ENCODE peak calls at places on chromosome 2, in seven cellular contexts. One of them, this sample, is unnamed.

GRCh38 chr2:223108376-223109100 is 56.5 kb downstream of the KCNE4 start:
- DNase-seq in BJ: peak; percentile 61
- DNase-seq in AG09309: peak; percentile 52
- DNase-seq in tibial artery: no peak
- DNase-seq in IMR-90: no peak
- DNase-seq in upper lobe of left lung: no peak
- DNase-seq in Peyer's patch: no peak
- DNase-seq in this sample: no peak

GRCh38 chr2:174035981-174036742 is 71.0 kb upstream of the SP3 start:
- DNase-seq in BJ: no peak
- DNase-seq in AG09309: no peak
- DNase-seq in tibial artery: peak; percentile 84
- DNase-seq in IMR-90: peak; percentile 11
- DNase-seq in upper lobe of left lung: no peak
- DNase-seq in Peyer's patch: no peak
- DNase-seq in this sample: no peak

GRCh38 chr2:127701651-127702394 is 526 bp downstream of the SFT2D3 start:
- DNase-seq in BJ: no peak
- DNase-seq in AG09309: no peak
- DNase-seq in tibial artery: peak; percentile 84
- DNase-seq in IMR-90: peak; percentile 66
- DNase-seq in upper lobe of left lung: peak; percentile 95
- DNase-seq in Peyer's patch: peak; percentile 89
- DNase-seq in this sample: peak; percentile 32

GRCh38 chr2:101253713-101254085 is 1.0 kb downstream of the CNOT11 start:
- DNase-seq in BJ: no peak
- DNase-seq in AG09309: no peak
- DNase-seq in tibial artery: no peak
- DNase-seq in IMR-90: peak; percentile 2
- DNase-seq in upper lobe of left lung: no peak
- DNase-seq in Peyer's patch: no peak
- DNase-seq in this sample: no peak

GRCh38 chr2:37771600-37772088 is 100.2 kb upstream of the CDC42EP3 start:
- DNase-seq in BJ: no peak
- DNase-seq in AG09309: peak; percentile 39
- DNase-seq in tibial artery: no peak
- DNase-seq in IMR-90: peak; percentile 84
- DNase-seq in upper lobe of left lung: no peak
- DNase-seq in Peyer's patch: no peak
- DNase-seq in this sample: no peak

GRCh38 chr2:238581126-238581525 is 154.4 kb downstream of the ASB1 start:
- DNase-seq in BJ: no peak
- DNase-seq in AG09309: peak; percentile 34
- DNase-seq in tibial artery: no peak
- DNase-seq in IMR-90: no peak
- DNase-seq in upper lobe of left lung: no peak
- DNase-seq in Peyer's patch: no peak
- DNase-seq in this sample: no peak

GRCh38 chr2:66559672-66560071 is 124.7 kb downstream of the MEIS1 start:
- DNase-seq in BJ: no peak
- DNase-seq in AG09309: no peak
- DNase-seq in tibial artery: no peak
- DNase-seq in IMR-90: no peak
- DNase-seq in upper lobe of left lung: no peak
- DNase-seq in Peyer's patch: no peak
- DNase-seq in this sample: no peak

GRCh38 chr2:239468491-239469017 is 67.7 kb upstream of the HDAC4 start:
- DNase-seq in BJ: no peak
- DNase-seq in AG09309: no peak
- DNase-seq in tibial artery: peak; percentile 52
- DNase-seq in IMR-90: no peak
- DNase-seq in upper lobe of left lung: no peak
- DNase-seq in Peyer's patch: peak; percentile 36
- DNase-seq in this sample: no peak

GRCh38 chr2:233638836-233639235 is 2.6 kb downstream of the UGT1A10 start:
- DNase-seq in BJ: no peak
- DNase-seq in AG09309: no peak
- DNase-seq in tibial artery: no peak
- DNase-seq in IMR-90: no peak
- DNase-seq in upper lobe of left lung: no peak
- DNase-seq in Peyer's patch: peak; percentile 57
- DNase-seq in this sample: no peak

GRCh38 chr2:232335859-232336215 is 42.7 kb upstream of the ALPP start:
- DNase-seq in BJ: no peak
- DNase-seq in AG09309: no peak
- DNase-seq in tibial artery: peak; percentile 51
- DNase-seq in IMR-90: no peak
- DNase-seq in upper lobe of left lung: no peak
- DNase-seq in Peyer's patch: peak; percentile 37
- DNase-seq in this sample: no peak

GRCh38 chr2:219489315-219489714 is 9.4 kb upstream of the GMPPA start:
- DNase-seq in BJ: no peak
- DNase-seq in AG09309: no peak
- DNase-seq in tibial artery: no peak
- DNase-seq in IMR-90: no peak
- DNase-seq in upper lobe of left lung: peak; percentile 58
- DNase-seq in Peyer's patch: no peak
- DNase-seq in this sample: no peak

GRCh38 chr2:219491278-219491967 is 7.3 kb upstream of the GMPPA start:
- DNase-seq in BJ: no peak
- DNase-seq in AG09309: no peak
- DNase-seq in tibial artery: no peak
- DNase-seq in IMR-90: no peak
- DNase-seq in upper lobe of left lung: no peak
- DNase-seq in Peyer's patch: no peak
- DNase-seq in this sample: no peak

GRCh38 chr2:219490600-219491130 is 8.0 kb upstream of the GMPPA start:
- DNase-seq in BJ: no peak
- DNase-seq in AG09309: no peak
- DNase-seq in tibial artery: no peak
- DNase-seq in IMR-90: no peak
- DNase-seq in upper lobe of left lung: no peak
- DNase-seq in Peyer's patch: no peak
- DNase-seq in this sample: no peak

GRCh38 chr2:219488844-219489194 is 9.9 kb upstream of the GMPPA start:
- DNase-seq in BJ: no peak
- DNase-seq in AG09309: no peak
- DNase-seq in tibial artery: no peak
- DNase-seq in IMR-90: no peak
- DNase-seq in upper lobe of left lung: no peak
- DNase-seq in Peyer's patch: no peak
- DNase-seq in this sample: no peak

DNA sequence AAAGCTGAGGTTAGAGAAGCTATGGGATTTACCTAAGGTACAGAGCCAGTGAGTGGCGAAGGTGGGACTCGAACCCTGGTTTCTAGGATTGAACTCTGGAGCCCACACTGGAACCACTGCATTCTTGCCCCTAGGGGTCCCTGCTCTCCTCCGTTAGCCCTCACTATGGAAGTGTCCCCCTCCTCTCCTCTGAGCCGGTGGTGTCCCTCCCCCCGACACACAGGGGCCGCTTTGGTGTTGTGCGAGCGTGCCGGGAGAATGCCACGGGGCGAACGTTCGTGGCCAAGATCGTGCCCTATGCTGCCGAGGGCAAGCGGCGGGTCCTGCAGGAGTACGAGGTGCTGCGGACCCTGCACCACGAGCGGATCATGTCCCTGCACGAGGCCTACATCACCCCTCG is 8.5 kb upstream of the GMPPA start:
- DNase-seq in BJ: no peak
- DNase-seq in AG09309: no peak
- DNase-seq in tibial artery: no peak
- DNase-seq in IMR-90: no peak
- DNase-seq in upper lobe of left lung: no peak
- DNase-seq in Peyer's patch: no peak
- DNase-seq in this sample: no peak
- TF ChIP-seq CTCF in BJ: no peak
- TF ChIP-seq CTCF in AG09309: no peak
- TF ChIP-seq CTCF in tibial artery: no peak
- TF ChIP-seq CTCF in IMR-90: peak; percentile 20
- TF ChIP-seq CTCF in upper lobe of left lung: no peak
- TF ChIP-seq CTCF in Peyer's patch: no peak
- TF ChIP-seq CTCF in this sample: no peak

DNA sequence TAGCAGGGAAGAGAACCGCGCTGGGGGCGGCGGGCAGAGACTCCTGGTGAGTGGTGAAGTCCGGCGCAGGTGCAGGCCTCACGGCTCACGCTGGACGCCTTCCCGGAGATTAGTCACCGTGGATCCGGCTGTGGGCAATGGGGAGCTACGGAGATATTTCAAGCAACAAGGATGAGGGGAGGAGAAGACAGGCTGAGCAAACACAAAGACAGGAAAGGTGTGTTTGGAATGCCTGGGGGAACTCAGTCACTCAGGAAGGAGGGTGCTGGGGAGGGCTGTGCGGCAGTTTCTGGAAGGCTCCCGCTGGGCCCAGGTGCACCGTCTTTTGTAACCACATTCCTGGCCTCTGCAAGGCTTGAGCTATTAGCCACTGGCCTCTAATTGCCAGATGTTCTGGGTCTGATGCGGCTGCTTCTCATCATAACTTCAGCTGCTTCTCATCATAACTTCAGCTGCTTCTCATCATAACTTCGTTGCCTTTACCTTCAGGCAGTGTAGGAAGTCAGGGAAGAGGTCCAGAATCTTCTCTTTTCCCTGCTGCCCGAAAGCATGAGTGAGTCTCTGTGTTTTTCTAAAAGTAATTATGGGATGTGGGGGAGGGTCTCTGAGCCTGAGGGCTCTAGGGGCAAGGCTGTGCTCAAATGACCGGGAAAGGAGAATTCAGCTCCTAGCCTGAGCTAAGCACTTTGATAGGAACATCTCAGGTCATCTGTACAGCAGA is 118.9 kb downstream of the PXDN start:
- DNase-seq in BJ: peak; percentile 66
- DNase-seq in AG09309: no peak
- DNase-seq in tibial artery: no peak
- DNase-seq in IMR-90: peak; percentile 82
- DNase-seq in upper lobe of left lung: peak; percentile 83
- DNase-seq in Peyer's patch: peak; percentile 46
- DNase-seq in this sample: peak; percentile 90
- H3K4me3 ChIP-seq in BJ: no peak overlapping the region
- H3K4me3 ChIP-seq in AG09309: no peak overlapping the region
- H3K4me3 ChIP-seq in tibial artery: no peak overlapping the region
- H3K4me3 ChIP-seq in IMR-90: no peak overlapping the region
- H3K4me3 ChIP-seq in upper lobe of left lung: no peak overlapping the region
- H3K4me3 ChIP-seq in Peyer's patch: no peak overlapping the region
- H3K4me3 ChIP-seq in this sample: peak overlapping the region; percentile 10

GRCh38 chr2:64654063-64654811 is 524 bp upstream of the SERTAD2 start:
- DNase-seq in BJ: peak; percentile 26
- DNase-seq in AG09309: peak; percentile 55
- DNase-seq in tibial artery: peak; percentile 88
- DNase-seq in IMR-90: peak; percentile 79
- DNase-seq in upper lobe of left lung: peak; percentile 95
- DNase-seq in Peyer's patch: no peak
- DNase-seq in this sample: no peak

GRCh38 chr2:64656379-64656778 is 2.7 kb upstream of the SERTAD2 start:
- DNase-seq in BJ: no peak
- DNase-seq in AG09309: no peak
- DNase-seq in tibial artery: no peak
- DNase-seq in IMR-90: no peak
- DNase-seq in upper lobe of left lung: no peak
- DNase-seq in Peyer's patch: no peak
- DNase-seq in this sample: no peak

GRCh38 chr2:64655873-64656272 is 2.2 kb upstream of the SERTAD2 start:
- DNase-seq in BJ: no peak
- DNase-seq in AG09309: no peak
- DNase-seq in tibial artery: no peak
- DNase-seq in IMR-90: no peak
- DNase-seq in upper lobe of left lung: no peak
- DNase-seq in Peyer's patch: no peak
- DNase-seq in this sample: no peak

GRCh38 chr2:64653174-64654062 is at the start of gene SERTAD2:
- DNase-seq in BJ: no peak
- DNase-seq in AG09309: peak; percentile 37
- DNase-seq in tibial artery: peak; percentile 94
- DNase-seq in IMR-90: peak; percentile 84
- DNase-seq in upper lobe of left lung: peak; percentile 97
- DNase-seq in Peyer's patch: peak; percentile 95
- DNase-seq in this sample: no peak

GRCh38 chr2:64654993-64655666 is 1.4 kb upstream of the SERTAD2 start:
- DNase-seq in BJ: no peak
- DNase-seq in AG09309: no peak
- DNase-seq in tibial artery: no peak
- DNase-seq in IMR-90: no peak
- DNase-seq in upper lobe of left lung: no peak
- DNase-seq in Peyer's patch: no peak
- DNase-seq in this sample: no peak
- TF ChIP-seq CTCF in BJ: peak; percentile 51
- TF ChIP-seq CTCF in AG09309: peak; percentile 35
- TF ChIP-seq CTCF in tibial artery: no peak
- TF ChIP-seq CTCF in IMR-90: peak; percentile 26
- TF ChIP-seq CTCF in upper lobe of left lung: peak; percentile 17
- TF ChIP-seq CTCF in Peyer's patch: peak; percentile 41
- TF ChIP-seq CTCF in this sample: peak; percentile 8

DNA sequence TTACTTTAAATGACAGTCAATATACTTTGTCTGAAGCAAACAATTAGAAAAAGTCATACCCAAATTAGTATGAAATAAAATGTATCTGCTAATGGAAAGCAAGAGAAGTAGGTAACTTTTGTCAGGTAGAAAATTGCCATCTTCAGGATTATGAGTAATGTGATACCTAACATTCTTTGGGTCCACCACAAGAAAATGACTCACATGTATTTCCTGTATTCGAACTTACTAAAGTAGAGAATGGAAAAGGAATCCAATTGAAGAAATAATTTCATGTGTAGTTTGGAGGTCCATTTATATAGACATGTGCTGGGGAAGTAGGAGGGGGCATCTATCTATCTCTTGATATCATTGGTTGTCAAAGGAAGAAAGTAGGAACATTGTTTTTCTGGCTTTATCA is 636.2 kb upstream of the CHAC2 start:
- DNase-seq in BJ: no peak
- DNase-seq in AG09309: no peak
- DNase-seq in tibial artery: no peak
- DNase-seq in IMR-90: peak; percentile 57
- DNase-seq in upper lobe of left lung: no peak
- DNase-seq in Peyer's patch: no peak
- DNase-seq in this sample: no peak
- H3K4me3 ChIP-seq in BJ: no peak overlapping the region
- H3K4me3 ChIP-seq in AG09309: no peak overlapping the region
- H3K4me3 ChIP-seq in tibial artery: no peak overlapping the region
- H3K4me3 ChIP-seq in IMR-90: no peak overlapping the region
- H3K4me3 ChIP-seq in upper lobe of left lung: no peak overlapping the region
- H3K4me3 ChIP-seq in Peyer's patch: no peak overlapping the region
- H3K4me3 ChIP-seq in this sample: no peak overlapping the region

This sample was measured in LNCaP clone FGC.